ENCODE peak calls at places on chromosomes 5 and 9, in seven cellular contexts. D, G, U, E, L, N and P are unnamed samples.

GRCh38 chr5:123997354-123998215 is 485.6 kb downstream of the CSNK1G3 start:
- ATAC-seq in D (no peak), G (no peak), U (no peak), E (no peak), L (no peak), N (no peak), P (no peak)

GRCh38 chr5:122493776-122494518 is 181.9 kb downstream of the SNCAIP start:
- ATAC-seq in D (no peak), G (no peak), U (no peak), E (no peak), L (no peak), N (no peak), P (no peak)

GRCh38 chr5:157944077-157944633 is 85.2 kb upstream of the CLINT1 start:
- ATAC-seq in D (no peak), G (peak; percentile 19), U (no peak), E (no peak), L (no peak), N (no peak), P (no peak)

GRCh38 chr5:173735691-173736090 is 119.2 kb upstream of the BOD1 start:
- ATAC-seq in D (no peak), G (no peak), U (no peak), E (no peak), L (no peak), N (no peak), P (no peak)

GRCh38 chr9:16729656-16730055 is 140.8 kb downstream of the BNC2 start:
- ATAC-seq in D (no peak), G (no peak), U (peak; percentile 14), E (no peak), L (no peak), N (peak; percentile 81), P (no peak)

GRCh38 chr5:152595327-152595890 is 190.3 kb upstream of the NMUR2 start:
- ATAC-seq in D (no peak), G (no peak), U (no peak), E (no peak), L (no peak), N (no peak), P (no peak)

GRCh38 chr5:155729684-155730059 is 597.3 kb upstream of the SGCD start:
- ATAC-seq in D (no peak), G (no peak), U (no peak), E (no peak), L (no peak), N (no peak), P (no peak)

GRCh38 chr5:147636585-147636984 is 126.7 kb upstream of the DPYSL3 start:
- ATAC-seq in D (no peak), G (no peak), U (no peak), E (no peak), L (no peak), N (no peak), P (no peak)

GRCh38 chr9:129998491-129999122 is 44.4 kb downstream of the FNBP1 start:
- ATAC-seq in D (no peak), G (no peak), U (peak; percentile 15), E (no peak), L (no peak), N (no peak), P (no peak)

GRCh38 chr5:44536650-44537260 is 147.5 kb upstream of the FGF10 start:
- ATAC-seq in D (peak; percentile 67), G (no peak), U (peak; percentile 64), E (no peak), L (peak; percentile 69), N (no peak), P (no peak)

GRCh38 chr9:95977366-95977765 is 101.9 kb downstream of the ERCC6L2 start:
- ATAC-seq in D (no peak), G (no peak), U (no peak), E (no peak), L (no peak), N (no peak), P (no peak)

GRCh38 chr9:78132688-78133033 is 101.0 kb upstream of the GNAQ start:
- ATAC-seq in D (no peak), G (no peak), U (peak; percentile 49), E (no peak), L (no peak), N (no peak), P (no peak)

GRCh38 chr5:43073597-43074546 is 33.8 kb upstream of the ANXA2R start:
- ATAC-seq in D (peak; percentile 76), G (peak; percentile 63), U (peak; percentile 66), E (peak; percentile 66), L (peak; percentile 82), N (no peak), P (no peak)

GRCh38 chr5:133065482-133065881 is 13.7 kb downstream of the HSPA4 start:
- ATAC-seq in D (no peak), G (no peak), U (no peak), E (no peak), L (no peak), N (no peak), P (no peak)

GRCh38 chr9:95139121-95139520 is 178.4 kb downstream of the FANCC start:
- ATAC-seq in D (no peak), G (no peak), U (no peak), E (no peak), L (no peak), N (no peak), P (no peak)

GRCh38 chr5:93151121-93151520 is 429.9 kb downstream of the NR2F1-AS1 start:
- ATAC-seq in D (no peak), G (no peak), U (no peak), E (peak; percentile 58), L (peak; percentile 39), N (no peak), P (no peak)

GRCh38 chr5:74021090-74021489 is 395.1 kb downstream of the ARHGEF28 start:
- ATAC-seq in D (no peak), G (no peak), U (no peak), E (no peak), L (no peak), N (no peak), P (no peak)

GRCh38 chr9:123389070-123389469 is 33.1 kb downstream of the CRB2 start:
- ATAC-seq in D (no peak), G (no peak), U (no peak), E (no peak), L (no peak), N (no peak), P (no peak)

GRCh38 chr5:154277499-154277898 is 87.0 kb downstream of the GALNT10 start:
- ATAC-seq in D (no peak), G (no peak), U (no peak), E (no peak), L (no peak), N (no peak), P (no peak)

GRCh38 chr5:154278908-154279307 is 88.4 kb downstream of the GALNT10 start:
- ATAC-seq in D (no peak), G (no peak), U (peak; percentile 38), E (no peak), L (no peak), N (no peak), P (no peak)

GRCh38 chr5:154278172-154278571 is 87.6 kb downstream of the GALNT10 start:
- ATAC-seq in D (no peak), G (no peak), U (no peak), E (no peak), L (no peak), N (no peak), P (no peak)

GRCh38 chr5:154276236-154276792 is 85.8 kb downstream of the GALNT10 start:
- ATAC-seq in D (no peak), G (no peak), U (no peak), E (no peak), L (no peak), N (no peak), P (no peak)

GRCh38 chr5:154276932-154277331 is 86.4 kb downstream of the GALNT10 start:
- ATAC-seq in D (no peak), G (peak; percentile 79), U (no peak), E (no peak), L (no peak), N (peak; percentile 52), P (peak; percentile 84)
- TF ChIP-seq POLR2AphosphoS5 in D (no peak), G (no peak), U (no peak), E (no peak), L (no peak), N (no peak), P (no peak)

GRCh38 chr9:111440226-111440625 is 44.0 kb downstream of the ECPAS start:
- ATAC-seq in D (no peak), G (no peak), U (no peak), E (no peak), L (no peak), N (no peak), P (no peak)

GRCh38 chr9:111442360-111443027 is 41.7 kb downstream of the ECPAS start:
- ATAC-seq in D (no peak), G (no peak), U (no peak), E (no peak), L (no peak), N (no peak), P (no peak)

GRCh38 chr9:111438576-111439235 is 45.5 kb downstream of the ECPAS start:
- ATAC-seq in D (no peak), G (no peak), U (no peak), E (no peak), L (no peak), N (no peak), P (no peak)

DNA sequence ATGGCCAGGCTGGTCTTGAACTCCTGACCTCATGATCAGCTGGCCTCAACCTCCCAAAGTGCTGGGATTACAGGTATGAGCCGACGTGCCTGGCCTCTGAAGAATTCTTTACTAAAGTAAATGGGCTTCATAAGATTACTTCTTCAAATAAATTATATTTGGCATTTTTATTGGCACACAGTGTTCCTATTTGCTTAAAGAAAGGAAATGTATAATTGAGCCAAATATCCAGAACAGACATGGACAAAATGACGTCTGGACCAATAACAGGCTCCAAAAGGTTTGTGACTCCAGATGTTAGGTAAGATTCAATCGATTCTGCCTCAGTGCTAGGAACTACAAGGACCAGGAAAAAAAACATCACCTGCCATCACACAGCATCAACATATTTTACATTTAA is 40.7 kb downstream of the ECPAS start:
- ATAC-seq in D (no peak), G (no peak), U (no peak), E (no peak), L (no peak), N (no peak), P (no peak)
- H3K27ac ChIP-seq in D (no peak overlapping the region), G (no peak overlapping the region), U (no peak overlapping the region), E (no peak overlapping the region), L (no peak overlapping the region), N (no peak overlapping the region), P (no peak overlapping the region)

GRCh38 chr5:36047375-36048160 is 19.1 kb downstream of the UGT3A2 start:
- ATAC-seq in D (no peak), G (no peak), U (no peak), E (no peak), L (no peak), N (no peak), P (no peak)
- TF ChIP-seq POLR2AphosphoS5 in D (no peak), G (no peak), U (no peak), E (no peak), L (no peak), N (no peak), P (no peak)

DNA sequence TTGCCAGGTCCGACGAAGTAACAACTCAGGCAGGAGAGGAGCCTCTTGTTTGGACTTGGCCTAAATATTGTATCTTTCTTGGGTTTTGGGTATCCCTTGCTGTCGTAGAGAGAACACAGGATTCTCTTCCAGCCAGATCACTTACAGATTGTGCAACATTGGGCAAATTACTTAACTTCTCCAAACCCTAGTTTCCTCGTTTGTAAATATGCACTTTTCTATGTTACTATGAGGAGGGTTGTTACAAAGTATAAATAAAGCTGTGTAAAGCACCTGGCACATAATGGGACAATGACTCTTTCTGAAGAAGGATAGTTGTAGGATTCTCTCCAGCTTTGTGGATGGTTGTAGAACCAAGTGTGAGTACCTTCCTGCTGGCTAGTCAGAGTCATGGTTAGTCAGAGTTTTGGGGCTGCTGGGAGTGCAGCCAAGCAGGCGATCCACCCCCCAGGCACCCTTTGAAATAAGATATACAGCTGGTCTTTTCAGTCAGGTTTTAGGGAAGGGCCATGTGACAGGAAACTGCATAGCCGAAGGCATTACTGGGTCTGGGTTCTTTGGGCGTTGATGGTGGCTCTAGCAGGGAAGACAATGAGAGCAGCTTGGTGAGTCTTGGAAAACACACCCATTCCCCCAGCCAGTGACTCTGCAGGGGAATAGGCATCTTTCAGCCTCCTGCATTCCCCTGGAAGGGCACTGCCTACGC is 49.9 kb upstream of the GDNF start:
- ATAC-seq in D (no peak), G (no peak), U (no peak), E (no peak), L (peak; percentile 69), N (no peak), P (no peak)
- H3K27ac ChIP-seq in D (no peak overlapping the region), G (no peak overlapping the region), U (no peak overlapping the region), E (no peak overlapping the region), L (no peak overlapping the region), N (no peak overlapping the region), P (no peak overlapping the region)